ENCODE peak calls at places on chromosomes 5 and 9, in ten cellular contexts. N is RPMI8226; E is NCI-H2171; Y is GM19239; P is GM12892; W is left ventricle myocardium inferior; B is stimulated activated effector memory CD8-positive, alpha-beta T cell treated with anti-CD3 and anti-CD28 coated beads, Interleukin-12 subunit alpha, Interleukin-12 subunit beta, amount 100 ng/mL, for 72 hours; C is hypothalamus; L is left ventricle myocardium superior; U is GM04503. V is an unnamed sample.

GRCh38 chr5:173565491-173566038 is 50.9 kb downstream of the BOD1 start:
- DNase-seq in C (no peak), U (no peak), L (no peak), E (no peak), B (no peak), N (no peak), P (no peak), Y (no peak), W (no peak), V (no peak)

GRCh38 chr5:135315394-135315793 is 83.6 kb downstream of the MACROH2A1 start:
- DNase-seq in L (no peak), N (no peak), P (no peak), E (no peak), C (no peak), B (no peak), W (no peak), U (no peak), Y (no peak), V (no peak)

GRCh38 chr5:173301695-173302545 is 26.3 kb downstream of the STC2 start:
- DNase-seq in B (no peak), L (no peak), N (no peak), W (no peak), E (no peak), P (no peak), U (no peak), Y (no peak), C (no peak), V (no peak)

GRCh38 chr9:112380102-112380581 is at the start of gene HSDL2:
- DNase-seq in U (no peak), C (peak), N (peak), E (no peak), B (no peak), P (no peak), L (peak), W (no peak), Y (no peak), V (no peak)

GRCh38 chr5:97297063-97297715 is 114.1 kb upstream of the RIOK2 start:
- DNase-seq in N (peak), B (no peak), Y (peak), U (peak), P (peak), C (peak), W (no peak), E (no peak), L (no peak), V (no peak)

GRCh38 chr9:5557606-5558587 is 47.6 kb downstream of the PDCD1LG2 start:
- DNase-seq in C (no peak), L (peak), Y (no peak), P (no peak), W (no peak), E (no peak), U (no peak), B (no peak), N (no peak), V (no peak)

GRCh38 chr9:70083429-70083828 is 39.8 kb downstream of the MAMDC2 start:
- DNase-seq in E (no peak), Y (no peak), W (no peak), N (no peak), L (no peak), C (no peak), P (no peak), U (no peak), B (no peak), V (no peak)

GRCh38 chr5:56918054-56918453 is 8.7 kb downstream of the SETD9 start:
- DNase-seq in C (no peak), U (no peak), Y (no peak), B (no peak), E (no peak), P (no peak), L (no peak), W (no peak), N (no peak), V (no peak)

GRCh38 chr9:6827370-6827949 is 69.7 kb downstream of the KDM4C start:
- DNase-seq in U (no peak), E (peak), W (no peak), P (no peak), Y (peak), L (no peak), C (peak), B (peak), N (peak), V (no peak)

GRCh38 chr9:113675475-113675941 is 200.6 kb upstream of the ZNF618 start:
- DNase-seq in E (no peak), U (peak), N (no peak), B (no peak), W (peak), P (no peak), Y (no peak), C (no peak), L (peak), V (no peak)

GRCh38 chr5:34499001-34499734 is 157.0 kb upstream of the RAI14 start:
- DNase-seq in B (peak), W (no peak), E (no peak), N (no peak), Y (no peak), P (no peak), C (no peak), U (peak), L (no peak), V (no peak)

GRCh38 chr9:126109575-126109974 is 217.1 kb upstream of the MVB12B start:
- DNase-seq in Y (no peak), E (no peak), L (no peak), B (no peak), N (no peak), W (no peak), U (no peak), P (no peak), C (no peak), V (no peak)

GRCh38 chr5:77957-78804 is 13.8 kb upstream of the PLEKHG4B start:
- DNase-seq in W (peak), C (no peak), L (peak), B (no peak), E (no peak), P (peak), Y (no peak), N (peak), U (no peak), V (no peak)

GRCh38 chr5:134600600-134600999 is 32.0 kb downstream of the SAR1B start:
- DNase-seq in C (no peak), L (no peak), E (no peak), B (no peak), N (no peak), W (no peak), Y (no peak), U (no peak), P (no peak), V (no peak)

GRCh38 chr9:92332577-92333287 is 7.0 kb downstream of the CENPP start:
- DNase-seq in E (no peak), U (no peak), Y (no peak), B (no peak), N (no peak), P (no peak), W (peak), C (no peak), L (peak), V (no peak)

GRCh38 chr9:135148386-135148785 is 60.9 kb downstream of the OLFM1 start:
- DNase-seq in B (no peak), U (no peak), Y (no peak), N (no peak), L (no peak), C (no peak), W (no peak), P (no peak), E (no peak), V (no peak)

GRCh38 chr9:112378441-112379176 is 1.3 kb upstream of the HSDL2 start:
- DNase-seq in C (no peak), Y (no peak), P (no peak), E (no peak), N (no peak), L (peak), W (peak), U (no peak), B (peak), V (no peak)

GRCh38 chr5:120454094-120454798 is 9.9 kb upstream of the PRR16 start:
- DNase-seq in B (no peak), P (no peak), E (no peak), W (no peak), N (no peak), L (no peak), C (no peak), U (peak), Y (no peak), V (no peak)

GRCh38 chr9:120856700-120857099 is 14.0 kb upstream of the PSMD5 start:
- DNase-seq in P (no peak), E (peak), U (no peak), Y (no peak), L (no peak), B (no peak), C (no peak), W (no peak), N (peak), V (no peak)

GRCh38 chr5:82861705-82862104 is 215.5 kb downstream of the TMEM167A start:
- DNase-seq in P (no peak), B (no peak), L (no peak), Y (no peak), C (no peak), W (no peak), N (no peak), U (no peak), E (no peak), V (no peak)

GRCh38 chr9:134493471-134494272 is 147.9 kb upstream of the COL5A1 start:
- DNase-seq in P (no peak), Y (no peak), B (no peak), L (peak), E (no peak), C (no peak), U (no peak), N (peak), W (no peak), V (no peak)

GRCh38 chr9:95552814-95553546 is 36.2 kb upstream of the PTCH1 start:
- DNase-seq in B (no peak), C (no peak), E (no peak), P (no peak), U (no peak), W (peak), Y (no peak), L (peak), N (no peak), V (no peak)

GRCh38 chr5:172724658-172725183 is 46.3 kb downstream of the DUSP1 start:
- DNase-seq in W (no peak), N (no peak), P (no peak), C (no peak), E (no peak), U (no peak), L (no peak), Y (no peak), B (no peak), V (no peak)

GRCh38 chr5:80204808-80205614 is 50.8 kb downstream of the SERINC5 start:
- DNase-seq in U (no peak), P (no peak), W (peak), Y (no peak), L (peak), B (no peak), N (no peak), C (no peak), E (no peak), V (no peak)